ENCODE peak calls at places on chromosome 19, in seven cellular contexts. One of them, this sample, is unnamed.

GRCh38 chr19:4298772-4299550 is 3.2 kb downstream of the TMIGD2 start:
- DNase-seq in lower lobe of right lung: no peak
- DNase-seq in AG04450: no peak
- DNase-seq in IMR-90: no peak
- DNase-seq in cardiac muscle cell: no peak
- DNase-seq in AG10803: no peak
- DNase-seq in fibroblast of the aortic adventitia: no peak
- DNase-seq in this sample: no peak

GRCh38 chr19:33064117-33064777 is 441 bp downstream of the RHPN2 start:
- DNase-seq in lower lobe of right lung: peak
- DNase-seq in AG04450: no peak
- DNase-seq in IMR-90: no peak
- DNase-seq in cardiac muscle cell: peak
- DNase-seq in AG10803: no peak
- DNase-seq in fibroblast of the aortic adventitia: peak
- DNase-seq in this sample: no peak

GRCh38 chr19:14432817-14433453 is at the start of gene PKN1:
- DNase-seq in lower lobe of right lung: peak
- DNase-seq in AG04450: no peak
- DNase-seq in IMR-90: no peak
- DNase-seq in cardiac muscle cell: peak
- DNase-seq in AG10803: peak
- DNase-seq in fibroblast of the aortic adventitia: no peak
- DNase-seq in this sample: no peak

GRCh38 chr19:12789904-12790619 is 1.2 kb upstream of the JUNB start:
- DNase-seq in lower lobe of right lung: peak
- DNase-seq in AG04450: peak
- DNase-seq in IMR-90: peak
- DNase-seq in cardiac muscle cell: peak
- DNase-seq in AG10803: peak
- DNase-seq in fibroblast of the aortic adventitia: peak
- DNase-seq in this sample: peak

GRCh38 chr19:35462476-35462953 is 14.5 kb downstream of the FFAR2 start:
- DNase-seq in lower lobe of right lung: no peak
- DNase-seq in AG04450: no peak
- DNase-seq in IMR-90: no peak
- DNase-seq in cardiac muscle cell: no peak
- DNase-seq in AG10803: no peak
- DNase-seq in fibroblast of the aortic adventitia: no peak
- DNase-seq in this sample: no peak

GRCh38 chr19:42052241-42052863 is 17.7 kb downstream of the GRIK5 start:
- DNase-seq in lower lobe of right lung: no peak
- DNase-seq in AG04450: no peak
- DNase-seq in IMR-90: no peak
- DNase-seq in cardiac muscle cell: no peak
- DNase-seq in AG10803: no peak
- DNase-seq in fibroblast of the aortic adventitia: no peak
- DNase-seq in this sample: no peak

GRCh38 chr19:13398780-13399726 is 107.2 kb downstream of the CACNA1A start:
- DNase-seq in lower lobe of right lung: no peak
- DNase-seq in AG04450: peak
- DNase-seq in IMR-90: peak
- DNase-seq in cardiac muscle cell: no peak
- DNase-seq in AG10803: peak
- DNase-seq in fibroblast of the aortic adventitia: peak
- DNase-seq in this sample: peak

GRCh38 chr19:51071006-51071405 is 6.1 kb upstream of the KLK13 start:
- DNase-seq in lower lobe of right lung: no peak
- DNase-seq in AG04450: no peak
- DNase-seq in IMR-90: no peak
- DNase-seq in cardiac muscle cell: no peak
- DNase-seq in AG10803: no peak
- DNase-seq in fibroblast of the aortic adventitia: no peak
- DNase-seq in this sample: no peak

GRCh38 chr19:46979103-46979769 is 40.4 kb upstream of the NPAS1 start:
- DNase-seq in lower lobe of right lung: no peak
- DNase-seq in AG04450: no peak
- DNase-seq in IMR-90: no peak
- DNase-seq in cardiac muscle cell: no peak
- DNase-seq in AG10803: no peak
- DNase-seq in fibroblast of the aortic adventitia: no peak
- DNase-seq in this sample: no peak
- TF ChIP-seq CTCF in lower lobe of right lung: no peak
- TF ChIP-seq CTCF in AG04450: peak
- TF ChIP-seq CTCF in IMR-90: no peak
- TF ChIP-seq CTCF in cardiac muscle cell: no peak
- TF ChIP-seq CTCF in AG10803: no peak
- TF ChIP-seq CTCF in fibroblast of the aortic adventitia: no peak
- TF ChIP-seq CTCF in this sample: peak

DNA sequence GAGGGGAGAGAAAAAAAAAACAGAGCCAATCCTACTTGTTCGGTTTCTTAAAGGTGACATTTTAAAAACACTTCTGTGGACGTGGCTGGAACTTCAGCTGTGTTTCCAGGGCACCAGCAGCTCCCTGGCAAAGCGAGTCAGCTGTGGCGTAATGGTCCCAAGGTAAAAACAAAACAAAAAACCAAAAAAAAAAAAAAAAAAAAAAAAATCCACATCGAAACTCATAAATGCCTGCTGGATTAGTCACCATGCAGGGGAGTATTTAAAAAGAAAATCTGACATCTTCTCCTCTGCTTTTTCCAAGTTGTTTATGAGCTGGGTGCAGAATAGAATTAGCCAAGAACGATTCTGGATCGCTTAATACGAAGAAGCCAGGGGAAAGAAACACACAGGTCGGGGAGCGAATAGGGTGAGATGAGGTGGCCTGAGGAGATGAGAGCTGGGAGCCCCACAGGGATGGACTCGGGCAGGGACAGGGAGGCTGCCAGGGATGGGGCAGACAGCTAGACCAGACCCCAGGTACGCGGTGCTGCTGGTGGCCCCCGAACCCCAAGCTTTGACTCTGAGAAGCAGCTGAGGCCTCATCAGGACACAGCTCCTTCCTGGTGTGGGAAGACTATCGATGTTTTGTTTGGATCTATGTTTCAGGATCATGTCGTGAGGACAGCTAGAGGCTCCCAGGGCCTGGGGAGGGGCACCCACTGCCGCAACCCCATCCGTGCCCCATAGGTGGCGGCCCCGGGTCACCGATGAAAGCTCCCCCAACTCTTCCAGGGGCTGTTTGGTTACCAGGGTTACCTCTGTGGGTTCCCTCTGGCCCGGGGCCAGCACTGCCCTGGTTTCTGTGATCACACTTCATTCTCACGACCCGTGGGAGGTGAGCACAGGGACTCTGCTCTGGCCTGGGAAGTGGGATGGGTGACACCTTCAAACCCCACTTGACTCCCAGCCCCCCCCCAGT is 3.1 kb upstream of the CTXN1 start:
- DNase-seq in lower lobe of right lung: peak
- DNase-seq in AG04450: peak
- DNase-seq in IMR-90: peak
- DNase-seq in cardiac muscle cell: peak
- DNase-seq in AG10803: peak
- DNase-seq in fibroblast of the aortic adventitia: peak
- DNase-seq in this sample: peak
- TF ChIP-seq CTCF in lower lobe of right lung: peak
- TF ChIP-seq CTCF in AG04450: peak
- TF ChIP-seq CTCF in IMR-90: peak
- TF ChIP-seq CTCF in cardiac muscle cell: peak
- TF ChIP-seq CTCF in AG10803: peak
- TF ChIP-seq CTCF in fibroblast of the aortic adventitia: peak
- TF ChIP-seq CTCF in this sample: peak

GRCh38 chr19:1269478-1270167 is 491 bp downstream of the CIRBP start:
- DNase-seq in lower lobe of right lung: peak
- DNase-seq in AG04450: no peak
- DNase-seq in IMR-90: peak
- DNase-seq in cardiac muscle cell: peak
- DNase-seq in AG10803: peak
- DNase-seq in fibroblast of the aortic adventitia: peak
- DNase-seq in this sample: peak
- TF ChIP-seq CTCF in lower lobe of right lung: no peak
- TF ChIP-seq CTCF in AG04450: no peak
- TF ChIP-seq CTCF in IMR-90: no peak
- TF ChIP-seq CTCF in cardiac muscle cell: peak
- TF ChIP-seq CTCF in AG10803: peak
- TF ChIP-seq CTCF in fibroblast of the aortic adventitia: peak
- TF ChIP-seq CTCF in this sample: peak

GRCh38 chr19:7214329-7215089 is 79.7 kb downstream of the INSR start:
- DNase-seq in lower lobe of right lung: no peak
- DNase-seq in AG04450: no peak
- DNase-seq in IMR-90: no peak
- DNase-seq in cardiac muscle cell: no peak
- DNase-seq in AG10803: no peak
- DNase-seq in fibroblast of the aortic adventitia: no peak
- DNase-seq in this sample: peak
- TF ChIP-seq CTCF in lower lobe of right lung: no peak
- TF ChIP-seq CTCF in AG04450: no peak
- TF ChIP-seq CTCF in IMR-90: no peak
- TF ChIP-seq CTCF in cardiac muscle cell: no peak
- TF ChIP-seq CTCF in AG10803: no peak
- TF ChIP-seq CTCF in fibroblast of the aortic adventitia: no peak
- TF ChIP-seq CTCF in this sample: no peak

GRCh38 chr19:47428177-47428894 is 9.0 kb upstream of the MEIS3 start:
- DNase-seq in lower lobe of right lung: peak
- DNase-seq in AG04450: peak
- DNase-seq in IMR-90: peak
- DNase-seq in cardiac muscle cell: peak
- DNase-seq in AG10803: peak
- DNase-seq in fibroblast of the aortic adventitia: peak
- DNase-seq in this sample: peak

GRCh38 chr19:47432091-47432490 is 12.8 kb upstream of the MEIS3 start:
- DNase-seq in lower lobe of right lung: no peak
- DNase-seq in AG04450: no peak
- DNase-seq in IMR-90: no peak
- DNase-seq in cardiac muscle cell: no peak
- DNase-seq in AG10803: no peak
- DNase-seq in fibroblast of the aortic adventitia: no peak
- DNase-seq in this sample: no peak

GRCh38 chr19:47432499-47432898 is 13.2 kb upstream of the MEIS3 start:
- DNase-seq in lower lobe of right lung: no peak
- DNase-seq in AG04450: no peak
- DNase-seq in IMR-90: no peak
- DNase-seq in cardiac muscle cell: no peak
- DNase-seq in AG10803: no peak
- DNase-seq in fibroblast of the aortic adventitia: no peak
- DNase-seq in this sample: no peak

GRCh38 chr19:47429140-47429793 is 9.9 kb upstream of the MEIS3 start:
- DNase-seq in lower lobe of right lung: no peak
- DNase-seq in AG04450: no peak
- DNase-seq in IMR-90: no peak
- DNase-seq in cardiac muscle cell: no peak
- DNase-seq in AG10803: no peak
- DNase-seq in fibroblast of the aortic adventitia: no peak
- DNase-seq in this sample: no peak

GRCh38 chr19:47430041-47430802 is 10.9 kb upstream of the MEIS3 start:
- DNase-seq in lower lobe of right lung: peak
- DNase-seq in AG04450: no peak
- DNase-seq in IMR-90: peak
- DNase-seq in cardiac muscle cell: peak
- DNase-seq in AG10803: peak
- DNase-seq in fibroblast of the aortic adventitia: peak
- DNase-seq in this sample: peak
- TF ChIP-seq CTCF in lower lobe of right lung: no peak
- TF ChIP-seq CTCF in AG04450: peak
- TF ChIP-seq CTCF in IMR-90: no peak
- TF ChIP-seq CTCF in cardiac muscle cell: peak
- TF ChIP-seq CTCF in AG10803: peak
- TF ChIP-seq CTCF in fibroblast of the aortic adventitia: peak
- TF ChIP-seq CTCF in this sample: peak

GRCh38 chr19:39299404-39299803 is 3.2 kb downstream of the IFNL1 start:
- DNase-seq in lower lobe of right lung: no peak
- DNase-seq in AG04450: no peak
- DNase-seq in IMR-90: no peak
- DNase-seq in cardiac muscle cell: no peak
- DNase-seq in AG10803: no peak
- DNase-seq in fibroblast of the aortic adventitia: no peak
- DNase-seq in this sample: no peak

GRCh38 chr19:39296906-39297305 is 699 bp downstream of the IFNL1 start:
- DNase-seq in lower lobe of right lung: no peak
- DNase-seq in AG04450: no peak
- DNase-seq in IMR-90: no peak
- DNase-seq in cardiac muscle cell: no peak
- DNase-seq in AG10803: no peak
- DNase-seq in fibroblast of the aortic adventitia: no peak
- DNase-seq in this sample: no peak

GRCh38 chr19:39296055-39296645 is at the start of gene IFNL1:
- DNase-seq in lower lobe of right lung: peak
- DNase-seq in AG04450: no peak
- DNase-seq in IMR-90: no peak
- DNase-seq in cardiac muscle cell: no peak
- DNase-seq in AG10803: no peak
- DNase-seq in fibroblast of the aortic adventitia: no peak
- DNase-seq in this sample: no peak

GRCh38 chr19:39299832-39300231 is 3.6 kb downstream of the IFNL1 start:
- DNase-seq in lower lobe of right lung: no peak
- DNase-seq in AG04450: no peak
- DNase-seq in IMR-90: no peak
- DNase-seq in cardiac muscle cell: no peak
- DNase-seq in AG10803: no peak
- DNase-seq in fibroblast of the aortic adventitia: no peak
- DNase-seq in this sample: no peak

GRCh38 chr19:39297931-39298634 is 1.9 kb downstream of the IFNL1 start:
- DNase-seq in lower lobe of right lung: peak
- DNase-seq in AG04450: no peak
- DNase-seq in IMR-90: no peak
- DNase-seq in cardiac muscle cell: no peak
- DNase-seq in AG10803: no peak
- DNase-seq in fibroblast of the aortic adventitia: no peak
- DNase-seq in this sample: no peak
- TF ChIP-seq CTCF in lower lobe of right lung: no peak
- TF ChIP-seq CTCF in AG04450: no peak
- TF ChIP-seq CTCF in IMR-90: no peak
- TF ChIP-seq CTCF in cardiac muscle cell: no peak
- TF ChIP-seq CTCF in AG10803: no peak
- TF ChIP-seq CTCF in fibroblast of the aortic adventitia: no peak
- TF ChIP-seq CTCF in this sample: no peak

GRCh38 chr19:11232555-11232954 is 6.9 kb upstream of the ANGPTL8 start:
- DNase-seq in lower lobe of right lung: no peak
- DNase-seq in AG04450: no peak
- DNase-seq in IMR-90: no peak
- DNase-seq in cardiac muscle cell: no peak
- DNase-seq in AG10803: no peak
- DNase-seq in fibroblast of the aortic adventitia: no peak
- DNase-seq in this sample: no peak

GRCh38 chr19:11236324-11237301 is 2.8 kb upstream of the ANGPTL8 start:
- DNase-seq in lower lobe of right lung: no peak
- DNase-seq in AG04450: no peak
- DNase-seq in IMR-90: no peak
- DNase-seq in cardiac muscle cell: no peak
- DNase-seq in AG10803: no peak
- DNase-seq in fibroblast of the aortic adventitia: no peak
- DNase-seq in this sample: no peak

GRCh38 chr19:11233073-11233472 is 6.3 kb upstream of the ANGPTL8 start:
- DNase-seq in lower lobe of right lung: no peak
- DNase-seq in AG04450: no peak
- DNase-seq in IMR-90: no peak
- DNase-seq in cardiac muscle cell: no peak
- DNase-seq in AG10803: no peak
- DNase-seq in fibroblast of the aortic adventitia: no peak
- DNase-seq in this sample: no peak

GRCh38 chr19:11237321-11237720 is 2.1 kb upstream of the ANGPTL8 start:
- DNase-seq in lower lobe of right lung: no peak
- DNase-seq in AG04450: no peak
- DNase-seq in IMR-90: no peak
- DNase-seq in cardiac muscle cell: no peak
- DNase-seq in AG10803: no peak
- DNase-seq in fibroblast of the aortic adventitia: no peak
- DNase-seq in this sample: no peak

GRCh38 chr19:11234486-11235075 is 4.8 kb upstream of the ANGPTL8 start:
- DNase-seq in lower lobe of right lung: no peak
- DNase-seq in AG04450: no peak
- DNase-seq in IMR-90: no peak
- DNase-seq in cardiac muscle cell: no peak
- DNase-seq in AG10803: no peak
- DNase-seq in fibroblast of the aortic adventitia: no peak
- DNase-seq in this sample: no peak
- TF ChIP-seq CTCF in lower lobe of right lung: no peak
- TF ChIP-seq CTCF in AG04450: no peak
- TF ChIP-seq CTCF in IMR-90: no peak
- TF ChIP-seq CTCF in cardiac muscle cell: no peak
- TF ChIP-seq CTCF in AG10803: no peak
- TF ChIP-seq CTCF in fibroblast of the aortic adventitia: no peak
- TF ChIP-seq CTCF in this sample: no peak

This sample was measured in choroid plexus epithelial cell.